ENCODE peak calls at places on chromosomes 6 and 20, in four cellular contexts. G is BJ; Y is hepatocyte; E is CD8-positive, alpha-beta T cell. P is an unnamed sample. For H3K27me3, the result is how much of the 10 kb centered on the place peaks cover.

GRCh38 chr6:31121131-31121790 is 1.0 kb upstream of the CDSN start:
- DNase-seq in G (no peak), Y (no peak), E (no peak), P (no peak)

GRCh38 chr6:154485784-154486183 is 24.7 kb downstream of the CNKSR3 start:
- DNase-seq in E (no peak), Y (no peak), G (no peak), P (no peak)

GRCh38 chr6:107603029-107603428 is 113.1 kb downstream of the SOBP start:
- DNase-seq in Y (no peak), E (no peak), G (no peak), P (no peak)

GRCh38 chr20:24694727-24695528 is 225.5 kb downstream of the SYNDIG1 start:
- DNase-seq in E (no peak), G (no peak), Y (no peak), P (no peak)

GRCh38 chr6:43760799-43761168 is 9.2 kb upstream of the VEGFA start:
- DNase-seq in E (no peak), G (no peak), Y (no peak), P (no peak)

GRCh38 chr20:61163027-61163426 is 89.0 kb upstream of the CDH4 start:
- DNase-seq in G (no peak), Y (no peak), E (no peak), P (no peak)

GRCh38 chr6:112434896-112435295 is 87.8 kb downstream of the RFPL4B start:
- DNase-seq in Y (no peak), E (no peak), G (no peak), P (no peak)

GRCh38 chr20:50804453-50805348 is 9.8 kb downstream of the BCAS4 start:
- DNase-seq in Y (no peak), G (no peak), E (peak), P (no peak)

GRCh38 chr6:34131326-34132081 is 14.4 kb downstream of the GRM4 start:
- DNase-seq in E (no peak), G (no peak), Y (no peak), P (no peak)

GRCh38 chr6:81808834-81809598 is 56.5 kb upstream of the TENT5A start:
- DNase-seq in E (no peak), Y (no peak), G (no peak), P (no peak)

GRCh38 chr6:28203201-28203600 is 21.9 kb upstream of the ZSCAN9 start:
- DNase-seq in G (no peak), Y (no peak), E (no peak), P (no peak)
- H3K27me3 ChIP-seq in G (under half), Y (half or more), E (under half), P (half or more)

DNA sequence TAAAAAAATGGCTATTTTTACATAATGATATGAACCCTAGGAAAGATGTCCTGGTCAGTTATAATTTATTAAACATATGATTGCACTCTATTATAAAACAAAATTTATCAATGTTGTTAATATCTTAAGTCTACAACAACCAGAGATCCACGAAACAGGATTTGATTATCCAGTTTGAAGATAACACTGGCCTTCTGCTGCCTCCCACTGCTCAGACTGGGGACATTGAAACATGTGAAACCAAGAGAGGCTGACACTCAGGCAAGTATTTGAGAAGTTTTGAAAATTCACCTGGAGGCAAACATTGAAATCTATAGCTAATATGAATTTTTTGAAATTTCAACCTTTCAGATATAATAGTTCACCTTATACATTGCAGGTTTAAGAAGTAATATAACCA is 219.3 kb upstream of the HSF2 start:
- DNase-seq in E (no peak), G (no peak), Y (peak), P (no peak)
- TF ChIP-seq CTCF in E (no peak), G (peak), Y (peak), P (peak)

DNA sequence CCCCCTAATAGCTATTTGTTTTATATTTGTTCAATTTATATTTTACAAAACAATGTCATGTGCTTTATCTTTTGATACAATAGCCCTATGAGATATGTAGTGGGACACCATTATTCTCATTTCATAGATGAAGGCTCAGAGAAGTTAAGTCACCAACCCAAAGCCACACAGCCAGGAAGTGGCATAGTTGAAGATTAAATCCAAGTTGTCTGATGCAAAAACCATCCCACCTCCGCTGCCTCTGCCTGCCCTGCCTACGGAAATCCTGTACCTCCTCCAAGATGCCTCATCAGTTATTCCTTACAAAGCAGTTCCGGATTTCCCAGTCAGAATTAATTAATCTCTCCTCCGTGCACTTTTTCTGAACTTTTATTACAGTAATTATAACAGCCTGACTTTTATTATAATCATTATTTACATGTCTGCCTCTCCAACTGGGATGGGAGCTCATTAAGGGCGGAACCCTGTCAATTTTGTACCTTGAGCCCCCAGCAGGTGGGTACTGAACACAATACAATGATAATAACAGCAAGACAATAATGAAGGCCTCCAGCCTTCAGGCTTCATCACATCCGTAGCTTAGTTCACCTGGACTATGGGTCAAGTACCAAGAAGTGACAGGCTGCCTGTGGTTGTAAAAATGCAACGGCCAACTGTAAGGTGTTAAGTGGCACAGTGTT is 54.7 kb downstream of the LRFN2 start:
- DNase-seq in Y (no peak), E (no peak), G (no peak), P (no peak)
- H3K27me3 ChIP-seq in Y (under half), E (under half), G (under half), P (under half)

DNA sequence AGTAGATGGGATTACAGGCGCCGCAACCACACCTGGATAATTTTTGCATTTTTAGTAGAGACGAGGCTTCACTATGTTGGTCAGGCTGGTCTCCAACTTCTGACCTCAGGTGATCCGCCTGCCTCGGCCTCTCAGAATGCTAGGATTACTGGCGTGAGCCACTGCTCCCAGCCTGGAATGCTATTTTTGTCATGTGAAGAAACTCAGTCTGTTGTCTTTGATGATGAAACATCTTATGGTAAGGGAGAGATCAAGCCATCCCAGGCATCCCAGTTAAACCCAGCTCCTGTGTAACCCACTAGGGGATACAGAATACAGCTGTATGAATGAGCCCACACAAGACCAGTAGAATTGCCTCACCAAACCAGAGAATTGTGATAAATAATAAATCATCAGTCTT is 83.6 kb upstream of the RBM24 start:
- DNase-seq in Y (no peak), E (no peak), G (no peak), P (no peak)
- TF ChIP-seq CTCF in Y (no peak), E (no peak), G (no peak), P (no peak)

DNA sequence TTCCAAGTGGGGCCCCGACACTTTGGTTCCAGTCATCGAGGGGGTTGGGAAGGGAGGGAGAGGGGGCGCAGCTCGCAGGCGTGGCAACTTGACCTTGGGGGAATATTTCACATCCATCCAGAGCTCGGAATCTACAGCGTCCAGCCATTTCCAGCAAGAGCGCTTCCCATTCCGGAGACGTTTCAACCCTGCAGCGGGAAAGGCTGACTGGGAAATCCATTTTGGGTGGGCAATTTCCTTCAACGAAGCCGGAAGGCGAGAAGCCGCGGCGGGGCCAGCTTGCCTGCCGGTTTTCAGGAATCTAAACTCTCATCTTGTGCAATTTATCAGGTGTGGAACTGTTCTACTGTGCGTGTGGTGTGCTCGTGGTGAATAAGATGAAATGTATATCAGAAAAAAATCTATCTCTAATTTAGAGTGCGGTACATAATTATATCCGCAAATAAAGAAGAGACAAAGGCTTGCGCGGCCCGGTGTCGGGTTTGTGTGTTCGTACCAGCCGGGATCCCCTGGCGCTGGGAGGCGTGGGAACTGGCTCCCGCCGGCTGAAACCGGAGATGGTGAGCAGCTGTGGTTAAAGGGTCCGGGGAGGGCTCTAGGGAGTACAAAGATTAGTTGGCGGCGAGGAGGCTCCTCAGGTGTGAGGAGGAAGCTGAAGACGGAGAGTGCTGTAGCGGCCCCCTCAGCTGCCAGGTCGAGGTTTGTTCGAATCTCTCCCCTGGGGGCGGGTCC is 4.8 kb downstream of the SLC32A1 start:
- DNase-seq in G (no peak), Y (no peak), E (no peak), P (no peak)
- H3K27me3 ChIP-seq in G (half or more), Y (half or more), E (half or more), P (half or more)

GRCh38 chr6:41071923-41072835 is at the start of gene OARD1:
- DNase-seq in G (peak), E (peak), Y (peak), P (peak)
- TF ChIP-seq CTCF in G (no peak), E (no peak), Y (no peak), P (no peak)

GRCh38 chr20:57680934-57681914 is 28.6 kb downstream of the PMEPA1 start:
- DNase-seq in E (peak), Y (no peak), G (no peak), P (no peak)

GRCh38 chr20:57680131-57680716 is 29.6 kb downstream of the PMEPA1 start:
- DNase-seq in Y (no peak), E (no peak), G (no peak), P (no peak)

GRCh38 chr20:57685134-57685851 is 24.5 kb downstream of the PMEPA1 start:
- DNase-seq in G (no peak), Y (no peak), E (no peak), P (no peak)

GRCh38 chr20:57683876-57684275 is 25.9 kb downstream of the PMEPA1 start:
- DNase-seq in G (no peak), Y (no peak), E (no peak), P (no peak)

DNA sequence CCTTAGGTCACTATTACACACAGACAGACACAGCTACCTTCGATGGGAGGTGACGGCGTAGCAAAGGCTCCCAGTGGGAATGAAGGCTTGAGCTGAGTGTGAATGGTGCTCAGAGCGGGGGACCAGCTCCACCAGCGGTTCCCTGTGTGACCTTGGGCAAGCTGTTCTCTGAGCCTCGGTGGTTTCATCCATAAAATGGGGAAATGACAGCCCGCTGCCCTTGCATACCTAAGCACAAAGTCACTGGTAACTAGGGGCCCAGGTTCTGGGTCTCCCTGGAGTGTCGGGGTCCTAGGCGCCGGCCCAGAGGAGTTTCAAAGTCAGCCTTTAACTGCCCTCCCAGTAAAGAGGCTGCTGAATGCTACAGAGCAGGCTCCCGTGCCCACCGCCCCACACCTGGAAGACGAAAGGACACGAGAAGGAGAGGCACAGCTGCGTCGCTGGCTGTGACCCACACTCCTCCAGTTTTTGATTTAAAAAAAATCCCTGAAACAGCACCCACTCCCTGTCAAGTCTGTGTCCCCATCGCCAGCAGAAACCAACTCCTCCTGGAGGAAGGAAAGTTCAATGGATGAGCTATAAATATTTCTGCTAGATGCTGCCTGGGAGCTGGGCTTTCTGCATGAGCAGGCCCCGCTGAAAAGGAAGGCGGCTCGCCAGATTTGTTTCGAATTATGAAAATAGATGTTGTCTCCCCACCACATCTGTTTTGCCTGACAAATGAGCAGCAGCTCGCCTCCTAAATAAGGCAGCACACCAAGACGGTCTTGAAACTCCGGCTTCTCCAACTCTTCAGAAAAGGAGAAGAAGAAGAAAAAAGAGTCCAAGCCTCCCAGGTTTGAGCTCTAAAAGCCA is 27.4 kb downstream of the PMEPA1 start:
- DNase-seq in E (no peak), Y (no peak), G (no peak), P (no peak)
- H3K27me3 ChIP-seq in E (under half), Y (under half), G (under half), P (under half)

DNA sequence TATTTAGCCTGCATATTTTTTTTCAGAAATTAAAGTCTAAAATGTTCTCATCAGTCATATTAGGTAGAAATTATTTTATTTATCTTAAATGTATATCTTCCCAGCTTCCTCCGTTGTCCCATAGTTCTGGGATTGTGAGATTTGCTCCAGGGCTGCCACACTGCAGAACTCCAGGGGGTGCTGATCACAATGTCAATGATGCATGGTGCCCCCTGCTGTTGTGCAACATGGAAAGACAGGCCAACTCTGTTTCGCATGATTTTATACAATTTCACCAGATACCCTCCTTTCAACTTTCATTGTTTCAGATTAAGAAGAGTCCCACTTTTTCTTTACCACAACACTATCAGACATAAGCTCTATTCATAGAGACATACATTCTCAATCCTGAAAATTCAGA is 35.9 kb downstream of the ID4 start:
- DNase-seq in G (no peak), Y (no peak), E (no peak), P (no peak)
- TF ChIP-seq CTCF in G (peak), Y (no peak), E (no peak), P (peak)

DNA sequence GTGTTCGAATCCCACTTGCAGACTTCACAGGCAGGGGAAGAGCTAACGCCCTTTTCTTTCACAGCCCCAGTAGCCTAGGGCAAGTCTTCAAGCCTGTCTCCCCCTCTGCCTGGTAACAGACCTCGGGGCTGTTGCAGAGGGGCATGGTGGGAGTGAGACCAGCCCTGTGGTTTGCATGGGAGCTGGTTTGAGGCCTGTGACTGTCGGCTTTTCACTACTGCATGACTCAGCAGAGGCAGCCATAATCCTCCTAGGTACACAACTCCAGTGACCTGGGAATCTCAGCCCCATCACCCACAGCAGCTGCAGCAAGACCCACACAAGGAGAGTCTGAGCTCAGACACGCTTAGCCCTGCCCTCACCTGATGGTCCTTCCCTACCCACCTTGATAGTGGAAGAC is 55.3 kb upstream of the POPDC3 start:
- DNase-seq in E (no peak), Y (no peak), G (no peak), P (no peak)
- H3K27me3 ChIP-seq in E (under half), Y (under half), G (under half), P (half or more)

DNA sequence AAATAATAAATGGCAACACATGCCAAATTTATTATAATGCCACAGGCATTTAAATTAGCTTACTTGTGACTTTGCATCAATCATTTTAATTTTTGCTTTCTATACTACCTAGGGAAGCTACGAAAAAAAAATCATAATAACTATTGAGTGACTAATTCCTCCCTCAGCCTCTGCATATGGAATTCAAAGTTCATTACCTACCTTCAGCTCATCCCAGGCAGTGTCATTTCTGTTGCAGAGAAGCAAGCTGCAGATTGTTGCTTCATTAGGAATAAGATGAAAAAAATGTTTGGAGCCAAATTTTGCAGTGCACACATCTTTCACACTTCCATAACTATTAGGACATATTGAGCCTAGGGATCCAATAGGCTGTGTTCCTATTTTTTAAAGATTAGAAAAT is 25.6 kb downstream of the MKKS start:
- DNase-seq in G (no peak), Y (no peak), E (no peak), P (no peak)
- TF ChIP-seq CTCF in G (no peak), Y (no peak), E (no peak), P (no peak)

P was measured in foreskin keratinocyte.